ENCODE peak calls at places on chromosomes 3 and 15, in nine cellular contexts. O, G, V, A, S, W, T, E and L are unnamed samples.

GRCh38 chr3:122586098-122586497 is 8.6 kb downstream of the PARP15 start:
- DNase-seq in T (no peak), W (no peak), V (no peak), S (no peak), O (no peak), E (no peak), A (no peak), G (no peak), L (no peak)

GRCh38 chr3:47643092-47643491 is 64.4 kb upstream of the CSPG5 start:
- DNase-seq in G (no peak), V (no peak), O (no peak), E (no peak), S (no peak), W (no peak), T (no peak), A (no peak), L (no peak)

GRCh38 chr15:31887246-31887645 is 143.1 kb upstream of the CHRNA7 start:
- DNase-seq in O (no peak), G (no peak), V (no peak), W (no peak), E (no peak), S (no peak), A (no peak), T (no peak), L (no peak)

GRCh38 chr3:188349963-188350332 is 196.0 kb downstream of the LPP start:
- DNase-seq in W (no peak), G (no peak), A (no peak), S (no peak), E (no peak), O (no peak), T (no peak), V (no peak), L (no peak)

GRCh38 chr3:115646027-115646690 is 22.8 kb downstream of the GAP43 start:
- DNase-seq in E (no peak), W (no peak), A (no peak), S (no peak), T (no peak), V (no peak), O (no peak), G (no peak), L (no peak)

GRCh38 chr3:190120161-190121060 is at the start of gene P3H2:
- DNase-seq in E (peak; percentile 68), G (no peak), O (peak; percentile 91), T (peak; percentile 45), W (peak; percentile 57), A (peak; percentile 95), V (no peak), S (no peak), L (no peak)

GRCh38 chr3:31004025-31004678 is 109.7 kb upstream of the GADL1 start:
- DNase-seq in O (peak; percentile 84), W (no peak), E (no peak), V (no peak), S (no peak), G (no peak), T (peak; percentile 70), A (peak; percentile 72), L (no peak)

GRCh38 chr3:187223799-187224198 is 26.5 kb downstream of the RTP1 start:
- DNase-seq in O (no peak), E (no peak), A (peak; percentile 61), V (no peak), S (no peak), G (no peak), T (no peak), W (no peak), L (no peak)

GRCh38 chr3:101381809-101382208 is 61.4 kb upstream of the IMPG2 start:
- DNase-seq in T (peak; percentile 37), W (peak; percentile 50), O (peak; percentile 45), E (peak; percentile 49), G (no peak), V (no peak), A (peak; percentile 59), S (no peak), L (no peak)

GRCh38 chr3:123026551-123027291 is 842 bp downstream of the SEMA5B start:
- DNase-seq in O (no peak), E (no peak), V (no peak), G (no peak), A (no peak), S (no peak), W (no peak), T (no peak), L (no peak)